ENCODE peak calls at places on chromosomes 6 and 20, in four cellular contexts. H is H9, V is HepG2, Q is astrocyte of the spinal cord. F is an unnamed sample.

GRCh38 chr20:7399114-7399513 is 541.1 kb downstream of the HAO1 start:
- DNase-seq in V (no peak), Q (no peak), H (no peak), F (no peak)

GRCh38 chr20:26207237-26207966 is 510.7 kb upstream of the ZNF337 start:
- DNase-seq in H (no peak), Q (no peak), V (no peak), F (no peak)

GRCh38 chr20:461254-462198 is 807 bp downstream of the TBC1D20 start:
- DNase-seq in V (no peak), H (peak), Q (peak), F (peak)

GRCh38 chr6:166381733-166382499 is 824 bp downstream of the MPC1 start:
- DNase-seq in V (peak), H (peak), Q (peak), F (peak)

GRCh38 chr20:43938932-43939761 is 24.5 kb downstream of the TOX2 start:
- DNase-seq in Q (peak), V (peak), H (no peak), F (no peak)

GRCh38 chr6:28606424-28607391 is 81.0 kb downstream of the GPX5 start:
- DNase-seq in V (peak), Q (peak), H (peak), F (no peak)

GRCh38 chr6:166853371-166854325 is 102.7 kb downstream of the RNASET2 start:
- DNase-seq in V (no peak), H (peak), Q (no peak), F (no peak)

GRCh38 chr6:113432729-113433505 is 424.2 kb upstream of the MARCKS start:
- DNase-seq in Q (no peak), H (no peak), V (no peak), F (no peak)

GRCh38 chr20:32155017-32155965 is 45.8 kb downstream of the TM9SF4 start:
- DNase-seq in V (peak), H (peak), Q (peak), F (peak)

GRCh38 chr6:94510877-94511276 is 1066.5 kb upstream of the MANEA start:
- DNase-seq in V (no peak), H (peak), Q (no peak), F (no peak)

GRCh38 chr6:142693446-142693845 is 251.5 kb downstream of the HIVEP2 start:
- DNase-seq in V (no peak), H (no peak), Q (peak), F (peak)

GRCh38 chr6:161696828-161697227 is 423.0 kb upstream of the AGPAT4 start:
- DNase-seq in V (no peak), Q (no peak), H (no peak), F (no peak)